ENCODE peak calls at places on chromosomes 13 and 19, in four cellular contexts. I, A, G and Y are unnamed samples.

GRCh38 chr19:48565090-48565489 is 13.1 kb downstream of the SULT2B1 start:
- DNase-seq in A (no peak), G (no peak), I (peak; percentile 54), Y (no peak)

GRCh38 chr13:87671031-87671823 is at the start of gene SLITRK5:
- DNase-seq in I (peak; percentile 90), G (peak; percentile 40), A (peak; percentile 77), Y (peak; percentile 80)

GRCh38 chr19:8915997-8916396 is 83.8 kb downstream of the MBD3L1 start:
- DNase-seq in A (no peak), G (no peak), I (no peak), Y (no peak)

GRCh38 chr19:3821857-3822364 is 35.7 kb upstream of the MATK start:
- DNase-seq in I (peak; percentile 17), G (peak; percentile 62), A (peak; percentile 73), Y (no peak)

GRCh38 chr13:100646030-100646673 is 28.4 kb downstream of the TMTC4 start:
- DNase-seq in A (no peak), I (peak; percentile 25), G (no peak), Y (no peak)

GRCh38 chr19:29923653-29924052 is 18.4 kb upstream of the URI1 start:
- DNase-seq in I (no peak), G (no peak), A (no peak), Y (no peak)

GRCh38 chr19:3606174-3606689 is 443 bp downstream of the TBXA2R start:
- DNase-seq in A (no peak), G (no peak), I (no peak), Y (peak; percentile 75)

GRCh38 chr13:99267927-99268326 is 9.7 kb upstream of the GPR18 start:
- DNase-seq in I (no peak), G (no peak), A (no peak), Y (no peak)

GRCh38 chr13:31920301-31920818 is 111.2 kb upstream of the FRY start:
- DNase-seq in I (peak; percentile 28), A (no peak), G (no peak), Y (no peak)

GRCh38 chr19:39113199-39113598 is 12.4 kb upstream of the PAK4 start:
- DNase-seq in A (no peak), I (no peak), G (no peak), Y (no peak)

GRCh38 chr13:111216166-111216960 is 101.3 kb downstream of the ARHGEF7 start:
- DNase-seq in I (peak; percentile 55), G (no peak), A (peak; percentile 72), Y (no peak)

GRCh38 chr13:38415233-38415632 is 65.6 kb downstream of the UFM1 start:
- DNase-seq in G (peak; percentile 51), I (no peak), A (no peak), Y (no peak)

GRCh38 chr13:29702912-29703351 is 107.4 kb upstream of the SLC7A1 start:
- DNase-seq in A (peak; percentile 67), G (peak; percentile 56), I (peak; percentile 76), Y (peak; percentile 72)

GRCh38 chr13:42355841-42356575 is 84.1 kb downstream of the AKAP11 start:
- DNase-seq in A (no peak), G (no peak), I (no peak), Y (no peak)

GRCh38 chr13:57825066-57825465 is 193.5 kb downstream of the PCDH17 start:
- DNase-seq in I (no peak), G (no peak), A (no peak), Y (no peak)

GRCh38 chr13:39765801-39766463 is 110.5 kb downstream of the COG6 start:
- DNase-seq in G (peak; percentile 58), A (peak; percentile 54), I (peak; percentile 39), Y (peak; percentile 75)

GRCh38 chr19:34881982-34882381 is 44.7 kb upstream of the ZNF30 start:
- DNase-seq in I (no peak), A (no peak), G (no peak), Y (no peak)

GRCh38 chr19:55689366-55690108 is 14.5 kb downstream of the EPN1 start:
- DNase-seq in I (no peak), G (peak; percentile 20), A (peak; percentile 29), Y (peak; percentile 56)

GRCh38 chr19:30824809-30825208 is 452.6 kb downstream of the ZNF536 start:
- DNase-seq in A (no peak), G (no peak), I (no peak), Y (no peak)

GRCh38 chr13:45196622-45197021 is 4.2 kb downstream of the KCTD4 start:
- DNase-seq in G (no peak), A (no peak), I (no peak), Y (no peak)

GRCh38 chr19:19384486-19384885 is 21.0 kb upstream of the GATAD2A start:
- DNase-seq in A (no peak), G (no peak), I (no peak), Y (no peak)

GRCh38 chr19:19385900-19386339 is 19.6 kb upstream of the GATAD2A start:
- DNase-seq in I (no peak), A (no peak), G (peak; percentile 55), Y (no peak)

GRCh38 chr19:19386373-19386869 is 19.1 kb upstream of the GATAD2A start:
- DNase-seq in G (no peak), I (no peak), A (no peak), Y (no peak)

GRCh38 chr19:19387108-19387507 is 18.4 kb upstream of the GATAD2A start:
- DNase-seq in I (no peak), G (no peak), A (no peak), Y (no peak)

DNA sequence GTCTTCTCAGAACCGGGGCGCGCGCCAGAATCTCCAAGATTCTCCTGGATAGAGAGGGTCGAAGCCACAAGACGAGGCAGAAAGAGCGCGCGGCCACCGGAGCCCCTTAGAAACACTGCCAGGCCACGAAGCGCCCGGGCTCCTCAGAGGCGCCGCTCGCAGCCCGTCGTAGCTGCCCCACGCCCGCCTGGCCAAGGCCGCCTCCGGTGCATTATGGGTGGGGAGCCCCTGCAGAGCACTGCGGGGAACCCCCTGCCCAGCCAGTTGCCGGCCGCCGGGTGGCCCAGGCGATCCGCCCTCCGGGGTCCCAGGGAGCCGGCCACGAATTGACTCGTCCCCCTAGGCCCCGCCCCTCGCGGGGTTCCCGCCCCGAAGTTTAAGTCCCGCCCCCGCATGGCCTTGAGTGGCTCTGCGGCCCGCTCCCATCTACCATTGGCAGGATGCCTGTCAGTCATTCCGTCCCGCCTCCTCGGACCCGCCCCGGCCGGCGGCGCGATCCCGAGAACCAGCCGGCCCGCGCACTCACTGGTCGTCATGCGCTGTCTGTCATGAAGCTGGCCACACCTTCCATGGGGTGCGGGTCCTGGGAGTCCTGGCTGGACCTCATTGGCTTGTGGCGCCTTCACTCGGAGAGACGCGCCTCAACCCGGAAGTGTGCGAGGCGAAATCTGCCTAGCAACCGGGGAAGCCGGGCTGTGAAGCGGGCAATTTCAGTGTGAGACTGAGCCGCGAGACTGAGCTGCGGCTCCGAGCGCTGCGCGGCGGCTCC is 20.2 kb upstream of the GATAD2A start:
- DNase-seq in I (peak; percentile 100), A (peak; percentile 100), G (peak; percentile 100), Y (peak; percentile 100)
- TF ChIP-seq CTCF in I (peak; percentile 8), A (peak; percentile 27), G (peak; percentile 26), Y (no peak)

DNA sequence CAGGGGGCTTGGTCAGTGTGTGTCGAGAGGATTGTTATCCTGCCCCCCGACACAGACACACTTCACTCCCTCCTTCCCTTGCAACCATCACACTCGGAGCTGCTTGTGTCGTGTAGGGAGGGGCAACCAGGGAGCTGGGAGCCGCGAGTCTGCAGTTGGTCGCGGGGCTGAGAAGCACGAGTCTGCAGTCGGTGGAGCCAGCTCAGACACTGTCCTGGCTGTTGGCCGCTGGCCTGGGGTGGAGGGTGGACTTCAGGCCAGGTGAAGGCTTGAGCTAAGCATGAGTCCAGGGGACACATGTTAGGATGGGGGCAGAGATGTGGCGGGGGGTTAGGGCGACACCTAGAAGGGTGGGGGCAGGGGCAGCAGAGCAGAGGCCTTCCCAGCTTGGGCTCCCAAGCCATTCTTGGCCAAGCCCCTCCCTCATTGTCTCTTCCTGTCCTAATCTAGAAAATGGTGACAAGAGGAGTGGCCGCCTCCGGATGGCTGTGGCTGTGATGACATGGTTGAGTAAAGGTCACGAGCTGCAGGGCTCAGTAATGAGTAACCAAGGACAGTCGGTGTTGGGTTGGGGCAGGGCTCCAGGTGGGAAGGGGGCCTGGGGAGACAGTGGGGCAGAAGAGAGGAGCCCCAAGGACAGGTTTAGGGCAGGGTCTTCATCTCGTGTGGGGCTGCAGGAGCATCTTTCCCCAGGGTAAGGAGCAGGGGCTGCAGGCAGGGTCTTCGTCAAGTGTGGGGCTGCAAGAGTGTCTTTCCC is 8.5 kb downstream of the PPP5C start:
- DNase-seq in G (peak; percentile 69), I (no peak), A (no peak), Y (peak; percentile 51)
- H3K27ac ChIP-seq in G (peak overlapping the region; percentile 25), I (no peak overlapping the region), A (no peak overlapping the region), Y (no peak overlapping the region)

GRCh38 chr19:5138606-5139594 is 170.0 kb downstream of the KDM4B start:
- DNase-seq in G (peak; percentile 52), I (peak; percentile 20), A (peak; percentile 66), Y (no peak)
- TF ChIP-seq CTCF in G (no peak), I (no peak), A (no peak), Y (no peak)

DNA sequence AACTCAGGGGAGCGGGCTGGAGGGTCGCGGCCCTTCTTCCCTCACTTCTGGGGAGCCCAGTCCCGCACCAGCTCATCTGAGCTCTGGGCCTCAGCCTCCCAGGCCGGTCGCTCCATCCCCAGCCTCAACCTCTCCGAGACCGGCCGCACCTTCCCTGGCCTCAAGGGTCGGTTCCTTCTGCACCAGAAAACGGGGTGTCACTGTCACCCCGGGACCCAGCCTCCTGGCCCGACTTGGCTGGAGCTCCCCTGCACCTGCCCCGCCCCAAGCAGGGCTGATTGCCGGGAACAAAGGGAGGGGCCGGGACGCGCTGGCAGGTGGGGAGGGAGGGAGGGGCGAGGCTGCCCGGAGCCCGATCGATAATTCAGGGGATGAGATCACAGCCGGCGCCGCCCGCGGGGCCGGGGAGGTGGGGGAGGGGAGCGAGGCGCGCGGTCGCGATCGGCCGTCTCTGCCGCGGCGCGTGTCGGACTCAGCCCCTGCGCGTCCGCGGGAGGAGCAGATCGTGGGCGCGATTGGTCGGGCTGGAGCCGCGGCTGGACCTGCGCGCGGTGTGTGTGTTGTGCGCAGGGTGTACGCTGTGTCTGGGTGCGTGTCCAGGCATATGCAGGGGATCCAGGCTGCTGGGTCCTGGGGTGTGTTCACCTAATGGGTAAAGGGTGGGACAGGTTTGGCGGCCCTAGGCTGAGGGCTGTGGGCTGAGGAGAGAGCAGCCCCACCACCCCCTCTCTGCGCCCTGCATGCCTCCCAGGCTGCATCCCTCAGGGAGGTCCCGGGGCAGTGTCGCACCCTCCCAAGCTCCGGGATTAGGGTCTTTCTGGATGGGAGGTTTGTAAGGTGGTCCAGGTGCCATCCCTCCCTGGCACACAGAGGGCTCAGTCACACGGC is 1.1 kb upstream of the SHC2 start:
- DNase-seq in G (no peak), I (no peak), A (no peak), Y (peak; percentile 80)
- H3K27ac ChIP-seq in G (peak overlapping the region; percentile 41), I (no peak overlapping the region), A (no peak overlapping the region), Y (peak overlapping the region; percentile 87)

DNA sequence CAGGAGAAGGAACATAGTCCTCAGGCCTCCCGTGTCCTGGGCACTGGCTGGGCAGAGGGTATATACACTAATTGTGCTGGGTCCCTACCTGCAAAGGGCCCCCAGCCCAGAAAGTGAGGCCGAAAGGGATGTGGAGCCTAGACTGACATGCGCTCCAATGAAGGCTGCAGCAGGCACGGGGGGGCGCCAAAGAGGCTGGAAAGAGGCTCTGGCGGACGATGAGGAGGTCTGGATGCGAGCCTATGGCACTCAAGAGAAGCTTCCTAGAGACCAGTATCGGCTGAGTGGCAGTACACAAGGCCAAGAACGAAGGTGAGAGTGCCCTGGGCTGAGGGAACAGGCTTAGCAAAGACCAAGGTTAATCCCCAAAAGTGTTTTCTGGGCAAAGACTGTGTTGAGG is 16.6 kb downstream of the VRK3 start:
- DNase-seq in I (no peak), A (no peak), G (no peak), Y (no peak)
- TF ChIP-seq CTCF in I (no peak), A (no peak), G (no peak), Y (no peak)